ENCODE peak calls at places on chromosomes 13 and 19, in ten cellular contexts. J, I, N, P, M, S, Z, T, H and V are unnamed samples.

GRCh38 chr19:5591476-5591875 is 23.7 kb upstream of the TINCR start:
- DNase-seq in P (no peak), S (no peak), J (no peak), M (no peak), N (no peak), H (no peak), T (no peak), Z (no peak), I (no peak), V (no peak)

GRCh38 chr13:22017226-22017625 is 346.4 kb downstream of the FGF9 start:
- DNase-seq in I (no peak), S (no peak), N (no peak), P (no peak), M (no peak), Z (no peak), H (no peak), T (no peak), J (no peak), V (no peak)

GRCh38 chr13:20353973-20354372 is 121.9 kb upstream of the GJB6 start:
- DNase-seq in I (no peak), Z (no peak), P (no peak), S (peak; percentile 67), H (no peak), T (no peak), J (no peak), M (no peak), N (no peak), V (no peak)

GRCh38 chr19:2251577-2252480 is 2.7 kb downstream of the AMH start:
- DNase-seq in N (no peak), H (no peak), P (no peak), J (no peak), T (no peak), Z (no peak), M (no peak), I (peak; percentile 41), S (peak; percentile 25), V (no peak)

GRCh38 chr13:41696163-41697003 is 239.0 kb downstream of the RGCC start:
- DNase-seq in H (peak; percentile 51), T (peak; percentile 61), Z (no peak), I (no peak), N (no peak), P (no peak), J (no peak), M (peak; percentile 6), S (peak; percentile 99), V (no peak)

GRCh38 chr19:58196911-58197616 is 14.2 kb downstream of the ZNF274 start:
- DNase-seq in S (peak; percentile 36), M (peak; percentile 2), P (no peak), Z (no peak), I (peak; percentile 37), J (no peak), T (no peak), H (no peak), N (no peak), V (no peak)

GRCh38 chr13:55440465-55441085 is 1700.1 kb upstream of the PRR20A start:
- DNase-seq in I (no peak), T (no peak), Z (no peak), J (no peak), P (no peak), M (no peak), H (no peak), S (no peak), N (no peak), V (no peak)

GRCh38 chr13:23443110-23443509 is 9.6 kb upstream of the SACS start:
- DNase-seq in S (no peak), P (no peak), T (no peak), M (no peak), J (no peak), N (no peak), H (no peak), Z (no peak), I (no peak), V (no peak)

GRCh38 chr13:30121666-30122065 is 185.7 kb downstream of the KATNAL1 start:
- DNase-seq in I (no peak), T (no peak), M (no peak), P (no peak), Z (no peak), S (no peak), J (no peak), N (no peak), H (no peak), V (no peak)

GRCh38 chr13:30121244-30121643 is 186.1 kb downstream of the KATNAL1 start:
- DNase-seq in Z (no peak), P (no peak), T (no peak), J (no peak), M (no peak), H (no peak), N (no peak), S (no peak), I (no peak), V (no peak)

GRCh38 chr13:30116379-30116778 is 191.0 kb downstream of the KATNAL1 start:
- DNase-seq in N (no peak), H (no peak), P (no peak), T (no peak), M (no peak), Z (no peak), I (no peak), J (no peak), S (no peak), V (no peak)

GRCh38 chr13:30120133-30120822 is 187.1 kb downstream of the KATNAL1 start:
- DNase-seq in M (no peak), S (no peak), T (no peak), P (no peak), N (no peak), J (no peak), Z (no peak), I (no peak), H (no peak), V (no peak)

DNA sequence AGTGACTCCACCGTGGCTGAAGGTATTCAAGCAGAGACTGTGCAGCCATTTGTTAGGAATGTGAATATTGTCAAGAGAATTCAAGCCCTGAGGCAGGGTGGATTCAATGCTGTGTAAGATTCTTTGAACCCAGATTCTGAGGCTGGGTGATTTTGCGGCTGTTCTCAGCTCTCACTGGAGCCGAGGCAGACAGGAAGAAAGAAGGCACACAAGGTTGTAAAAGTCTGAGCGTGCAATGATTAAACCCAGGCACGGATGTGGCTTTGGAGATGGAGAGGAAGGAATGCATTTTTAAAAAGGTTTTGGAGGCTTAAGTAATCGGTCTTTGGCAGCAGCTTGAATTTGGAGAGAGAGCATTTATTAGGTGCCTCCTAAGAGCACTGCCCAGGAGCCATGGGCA is 187.9 kb downstream of the KATNAL1 start:
- DNase-seq in J (no peak), Z (no peak), I (peak; percentile 52), N (no peak), T (no peak), H (peak; percentile 53), P (no peak), M (no peak), S (peak; percentile 85), V (peak; percentile 78)
- H3K4me3 ChIP-seq in J (no peak overlapping the region), Z (no peak overlapping the region), I (no peak overlapping the region), N (no peak overlapping the region), T (no peak overlapping the region), H (no peak overlapping the region), P (no peak overlapping the region), M (no peak overlapping the region), S (no peak overlapping the region), V (peak overlapping the region; percentile 42)

GRCh38 chr19:21127001-21127400 is 14.8 kb upstream of the ZNF431 start:
- DNase-seq in J (no peak), N (no peak), M (no peak), I (no peak), H (no peak), T (no peak), Z (no peak), P (no peak), S (no peak), V (no peak)

GRCh38 chr19:21128901-21129698 is 12.7 kb upstream of the ZNF431 start:
- DNase-seq in Z (no peak), I (no peak), M (peak; percentile 0), P (no peak), J (no peak), H (no peak), S (no peak), T (no peak), N (no peak), V (no peak)

GRCh38 chr19:21127898-21128297 is 13.9 kb upstream of the ZNF431 start:
- DNase-seq in H (no peak), I (no peak), M (no peak), S (no peak), J (no peak), Z (no peak), N (no peak), T (no peak), P (no peak), V (no peak)

GRCh38 chr19:21133633-21134032 is 8.2 kb upstream of the ZNF431 start:
- DNase-seq in T (no peak), Z (no peak), H (no peak), N (no peak), P (no peak), S (no peak), I (no peak), M (no peak), J (no peak), V (no peak)

GRCh38 chr19:21130097-21130775 is 11.6 kb upstream of the ZNF431 start:
- DNase-seq in S (no peak), Z (no peak), T (no peak), J (no peak), H (no peak), N (no peak), P (no peak), I (no peak), M (no peak), V (no peak)
- H3K9me3 ChIP-seq in S (no peaks in the 10 kb centered on the region), Z (no peaks in the 10 kb centered on the region), T (no peaks in the 10 kb centered on the region), J (no peaks in the 10 kb centered on the region), H (peaks cover 3% of the 10 kb centered on the region), N (peaks cover 11% of the 10 kb centered on the region), P (no peaks in the 10 kb centered on the region), I (no peaks in the 10 kb centered on the region), M (no peaks in the 10 kb centered on the region), V (peaks cover 11% of the 10 kb centered on the region)

DNA sequence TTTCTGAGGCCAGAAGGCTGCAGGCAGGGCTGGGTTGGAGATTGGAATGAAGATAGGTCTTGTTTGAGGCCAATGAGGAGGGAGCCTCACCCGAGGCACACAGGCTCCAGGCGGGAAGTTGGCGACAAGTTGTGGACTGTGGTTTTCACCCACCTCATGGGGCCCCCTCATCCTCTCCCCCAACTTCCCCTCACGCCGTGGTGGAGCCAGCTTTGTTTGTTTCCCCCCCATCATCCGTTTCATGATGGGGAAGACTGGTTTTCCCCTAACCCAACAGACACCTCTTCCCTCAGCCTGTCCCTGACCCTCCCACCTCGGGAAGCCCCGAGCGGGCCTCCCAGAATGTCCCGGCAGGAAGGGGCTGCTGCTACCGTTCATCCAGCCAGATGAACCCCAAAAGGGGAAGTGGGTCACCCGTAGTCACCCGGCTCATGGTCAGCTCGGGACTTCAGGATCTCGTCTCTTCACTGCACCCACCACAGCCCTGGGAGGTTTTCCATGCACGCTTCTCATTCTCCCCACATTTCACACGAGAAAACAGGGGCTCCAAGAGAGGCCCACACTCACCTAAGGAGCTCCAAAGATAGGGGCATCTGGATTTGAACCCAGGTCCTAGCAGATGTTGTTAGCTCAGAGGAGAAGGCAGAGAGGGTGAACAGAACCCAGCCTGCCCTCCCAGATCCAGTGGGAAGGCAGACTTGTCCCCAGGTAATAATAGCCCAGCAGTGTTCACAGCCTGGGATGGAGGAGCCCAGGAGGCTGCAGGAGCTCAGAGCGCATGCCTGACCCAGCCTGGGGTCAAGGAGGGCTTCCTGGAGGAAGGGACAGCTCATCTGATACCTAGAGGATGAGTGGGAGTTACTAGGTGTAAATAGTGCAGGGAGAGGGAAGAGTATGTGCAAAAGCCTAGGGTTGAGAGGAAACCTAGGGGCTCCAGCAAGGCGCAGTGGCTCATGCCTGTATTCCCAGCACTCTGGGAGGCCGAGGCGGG is 23.5 kb downstream of the CEACAM16 start:
- DNase-seq in T (no peak), I (no peak), S (no peak), J (no peak), N (no peak), M (no peak), P (no peak), Z (no peak), H (no peak), V (no peak)
- H3K4me1 ChIP-seq in T (peaks cover 53% of the 10 kb centered on the region), I (no peaks in the 10 kb centered on the region), S (peaks cover 10% of the 10 kb centered on the region), J (peaks cover 5% of the 10 kb centered on the region), N (peaks cover 29% of the 10 kb centered on the region), M (peaks cover 17% of the 10 kb centered on the region), P (peaks cover 51% of the 10 kb centered on the region), Z (peaks cover 36% of the 10 kb centered on the region), H (peaks cover 46% of the 10 kb centered on the region), V (peaks cover 13% of the 10 kb centered on the region)

DNA sequence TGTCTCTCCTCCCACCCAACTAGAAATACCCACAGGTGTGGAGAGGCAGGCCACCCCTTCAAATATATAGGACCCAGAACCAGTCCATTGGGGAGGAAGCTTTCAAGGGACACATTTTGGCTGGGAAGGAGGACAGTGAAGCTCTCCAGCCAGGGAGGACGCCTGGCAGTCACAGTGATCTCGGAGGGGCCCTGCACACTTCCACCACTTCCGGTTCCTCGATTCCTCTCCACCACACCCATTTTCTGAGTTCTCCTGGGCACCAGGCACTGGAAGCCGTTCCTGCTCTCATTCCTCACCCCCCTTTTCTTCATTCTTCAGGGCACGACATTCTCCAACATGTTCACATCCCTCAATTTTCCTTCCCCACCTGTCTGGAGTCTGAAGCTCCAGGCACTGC is 30.4 kb upstream of the CEACAM21 start:
- DNase-seq in T (no peak), I (no peak), P (no peak), S (no peak), J (no peak), N (no peak), M (no peak), Z (no peak), H (no peak), V (peak; percentile 59)
- H3K4me3 ChIP-seq in T (no peak overlapping the region), I (peak overlapping the region; percentile 43), P (no peak overlapping the region), S (no peak overlapping the region), J (no peak overlapping the region), N (no peak overlapping the region), M (no peak overlapping the region), Z (no peak overlapping the region), H (no peak overlapping the region), V (peak overlapping the region; percentile 100)